ENCODE peak calls at places on chromosomes 6 and 20, in four cellular contexts. One of them, this sample, is unnamed.

GRCh38 chr6:10801224-10801848 is 37.0 kb downstream of the MAK start:
- DNase-seq in A673: peak
- DNase-seq in fibroblast of pulmonary artery: peak
- DNase-seq in fibroblast of lung: peak
- DNase-seq in this sample: peak

GRCh38 chr20:1722513-1723050 is 65.0 kb upstream of the SIRPG start:
- DNase-seq in A673: no peak
- DNase-seq in fibroblast of pulmonary artery: no peak
- DNase-seq in fibroblast of lung: no peak
- DNase-seq in this sample: no peak

GRCh38 chr6:87436435-87436834 is 28.7 kb downstream of the CFAP206 start:
- DNase-seq in A673: peak
- DNase-seq in fibroblast of pulmonary artery: peak
- DNase-seq in fibroblast of lung: peak
- DNase-seq in this sample: peak

GRCh38 chr20:2399390-2399789 is 18.7 kb downstream of the TGM6 start:
- DNase-seq in A673: no peak
- DNase-seq in fibroblast of pulmonary artery: no peak
- DNase-seq in fibroblast of lung: no peak
- DNase-seq in this sample: no peak

GRCh38 chr6:155090166-155090565 is 95.1 kb downstream of the TIAM2 start:
- DNase-seq in A673: no peak
- DNase-seq in fibroblast of pulmonary artery: no peak
- DNase-seq in fibroblast of lung: no peak
- DNase-seq in this sample: no peak

GRCh38 chr20:7772376-7772775 is 167.9 kb downstream of the HAO1 start:
- DNase-seq in A673: no peak
- DNase-seq in fibroblast of pulmonary artery: peak
- DNase-seq in fibroblast of lung: peak
- DNase-seq in this sample: no peak

GRCh38 chr20:49832632-49833327 is 20.2 kb downstream of the SLC9A8 start:
- DNase-seq in A673: no peak
- DNase-seq in fibroblast of pulmonary artery: peak
- DNase-seq in fibroblast of lung: no peak
- DNase-seq in this sample: no peak

GRCh38 chr20:50215917-50216316 is 25.3 kb downstream of the CEBPB start:
- DNase-seq in A673: no peak
- DNase-seq in fibroblast of pulmonary artery: no peak
- DNase-seq in fibroblast of lung: no peak
- DNase-seq in this sample: no peak

GRCh38 chr6:44712353-44713147 is 325.0 kb downstream of the CDC5L start:
- DNase-seq in A673: peak
- DNase-seq in fibroblast of pulmonary artery: no peak
- DNase-seq in fibroblast of lung: peak
- DNase-seq in this sample: no peak

GRCh38 chr20:57482148-57482547 is 42.8 kb downstream of the CTCFL start:
- DNase-seq in A673: no peak
- DNase-seq in fibroblast of pulmonary artery: no peak
- DNase-seq in fibroblast of lung: no peak
- DNase-seq in this sample: no peak
- TF ChIP-seq CTCF in A673: no peak
- TF ChIP-seq CTCF in fibroblast of pulmonary artery: no peak
- TF ChIP-seq CTCF in fibroblast of lung: no peak
- TF ChIP-seq CTCF in this sample: no peak

DNA sequence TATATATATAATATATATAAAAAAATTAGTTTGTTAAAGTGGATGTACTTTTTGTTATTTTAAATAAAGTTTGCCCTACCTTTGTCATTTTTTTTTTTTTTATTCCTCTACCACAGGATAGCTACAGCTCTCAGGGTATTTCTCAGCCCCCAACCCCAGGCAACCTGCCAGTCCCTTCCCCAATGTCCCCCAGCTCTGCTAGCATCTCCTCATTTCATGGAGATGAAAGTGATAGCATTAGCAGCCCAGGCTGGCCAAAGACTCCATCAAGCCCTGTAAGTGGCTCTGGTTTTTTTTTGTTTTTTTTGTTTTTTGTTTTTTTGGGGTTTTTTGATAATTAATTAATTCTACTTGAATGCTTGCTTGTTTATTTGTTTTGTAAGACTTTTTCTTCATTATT is 148.6 kb downstream of the TMEM242 start:
- DNase-seq in A673: no peak
- DNase-seq in fibroblast of pulmonary artery: no peak
- DNase-seq in fibroblast of lung: no peak
- DNase-seq in this sample: no peak
- TF ChIP-seq CTCF in A673: no peak
- TF ChIP-seq CTCF in fibroblast of pulmonary artery: no peak
- TF ChIP-seq CTCF in fibroblast of lung: no peak
- TF ChIP-seq CTCF in this sample: no peak

GRCh38 chr6:113856571-113857564 is at the start of gene MARCKS:
- DNase-seq in A673: peak
- DNase-seq in fibroblast of pulmonary artery: peak
- DNase-seq in fibroblast of lung: peak
- DNase-seq in this sample: peak

GRCh38 chr6:113856011-113856551 is 1.1 kb upstream of the MARCKS start:
- DNase-seq in A673: peak
- DNase-seq in fibroblast of pulmonary artery: peak
- DNase-seq in fibroblast of lung: peak
- DNase-seq in this sample: peak

GRCh38 chr6:113853252-113853651 is 3.9 kb upstream of the MARCKS start:
- DNase-seq in A673: no peak
- DNase-seq in fibroblast of pulmonary artery: no peak
- DNase-seq in fibroblast of lung: no peak
- DNase-seq in this sample: no peak

GRCh38 chr6:113855500-113856010 is 1.6 kb upstream of the MARCKS start:
- DNase-seq in A673: peak
- DNase-seq in fibroblast of pulmonary artery: peak
- DNase-seq in fibroblast of lung: peak
- DNase-seq in this sample: peak

GRCh38 chr6:113854531-113855499 is 2.3 kb upstream of the MARCKS start:
- DNase-seq in A673: peak
- DNase-seq in fibroblast of pulmonary artery: peak
- DNase-seq in fibroblast of lung: peak
- DNase-seq in this sample: peak
- TF ChIP-seq CTCF in A673: peak
- TF ChIP-seq CTCF in fibroblast of pulmonary artery: peak
- TF ChIP-seq CTCF in fibroblast of lung: no peak
- TF ChIP-seq CTCF in this sample: no peak

GRCh38 chr6:34973547-34974248 is 84.6 kb downstream of the ANKS1A start:
- DNase-seq in A673: peak
- DNase-seq in fibroblast of pulmonary artery: peak
- DNase-seq in fibroblast of lung: no peak
- DNase-seq in this sample: no peak
- TF ChIP-seq CTCF in A673: peak
- TF ChIP-seq CTCF in fibroblast of pulmonary artery: peak
- TF ChIP-seq CTCF in fibroblast of lung: no peak
- TF ChIP-seq CTCF in this sample: peak

GRCh38 chr20:11917663-11918062 is at the start of gene BTBD3:
- DNase-seq in A673: no peak
- DNase-seq in fibroblast of pulmonary artery: peak
- DNase-seq in fibroblast of lung: peak
- DNase-seq in this sample: no peak
- TF ChIP-seq CTCF in A673: no peak
- TF ChIP-seq CTCF in fibroblast of pulmonary artery: peak
- TF ChIP-seq CTCF in fibroblast of lung: no peak
- TF ChIP-seq CTCF in this sample: no peak

GRCh38 chr6:163548624-163549023 is 134.1 kb downstream of the QKI start:
- DNase-seq in A673: no peak
- DNase-seq in fibroblast of pulmonary artery: no peak
- DNase-seq in fibroblast of lung: no peak
- DNase-seq in this sample: no peak

GRCh38 chr6:163543311-163543710 is 128.8 kb downstream of the QKI start:
- DNase-seq in A673: no peak
- DNase-seq in fibroblast of pulmonary artery: no peak
- DNase-seq in fibroblast of lung: no peak
- DNase-seq in this sample: no peak

GRCh38 chr6:163547287-163547686 is 132.8 kb downstream of the QKI start:
- DNase-seq in A673: no peak
- DNase-seq in fibroblast of pulmonary artery: no peak
- DNase-seq in fibroblast of lung: no peak
- DNase-seq in this sample: no peak
- TF ChIP-seq CTCF in A673: no peak
- TF ChIP-seq CTCF in fibroblast of pulmonary artery: no peak
- TF ChIP-seq CTCF in fibroblast of lung: no peak
- TF ChIP-seq CTCF in this sample: no peak

GRCh38 chr20:47573586-47573985 is 71.9 kb downstream of the NCOA3 start:
- DNase-seq in A673: no peak
- DNase-seq in fibroblast of pulmonary artery: no peak
- DNase-seq in fibroblast of lung: no peak
- DNase-seq in this sample: no peak
- TF ChIP-seq CTCF in A673: no peak
- TF ChIP-seq CTCF in fibroblast of pulmonary artery: no peak
- TF ChIP-seq CTCF in fibroblast of lung: no peak
- TF ChIP-seq CTCF in this sample: no peak

GRCh38 chr20:38033330-38034107 is at the start of the genes RPRD1B and TTI1:
- DNase-seq in A673: peak
- DNase-seq in fibroblast of pulmonary artery: peak
- DNase-seq in fibroblast of lung: peak
- DNase-seq in this sample: peak
- TF ChIP-seq CTCF in A673: no peak
- TF ChIP-seq CTCF in fibroblast of pulmonary artery: no peak
- TF ChIP-seq CTCF in fibroblast of lung: no peak
- TF ChIP-seq CTCF in this sample: no peak

This sample was measured in neural crest cell.